ENCODE peak calls at places on chromosome 4, in six cellular contexts. L, X, H, K, V and M are unnamed samples.

GRCh38 chr4:159766241-159766640 is 663.4 kb downstream of the RAPGEF2 start:
- DNase-seq in X (no peak), V (no peak), K (no peak), H (no peak), L (no peak), M (no peak)

GRCh38 chr4:158159054-158159717 is 13.6 kb downstream of the GASK1B start:
- DNase-seq in L (no peak), X (no peak), K (no peak), V (no peak), H (no peak), M (no peak)

GRCh38 chr4:69831270-69831627 is 28.7 kb downstream of the SULT1E1 start:
- DNase-seq in V (no peak), L (no peak), X (no peak), H (no peak), K (no peak), M (no peak)

GRCh38 chr4:176014583-176015108 is 51.0 kb upstream of the WDR17 start:
- DNase-seq in X (no peak), V (no peak), H (no peak), K (no peak), L (no peak), M (no peak)

GRCh38 chr4:80446664-80447063 is 111.1 kb downstream of the CFAP299 start:
- DNase-seq in K (no peak), H (no peak), X (no peak), V (no peak), L (no peak), M (no peak)

GRCh38 chr4:25160714-25161598 is 707 bp upstream of the SEPSECS start:
- DNase-seq in X (no peak), H (no peak), K (no peak), L (no peak), V (no peak), M (no peak)

GRCh38 chr4:55446578-55446922 is 50.8 kb downstream of the TMEM165 start:
- DNase-seq in K (no peak), V (no peak), X (no peak), L (no peak), H (no peak), M (no peak)

GRCh38 chr4:94489075-94489474 is 37.3 kb downstream of the PDLIM5 start:
- DNase-seq in X (no peak), L (no peak), H (no peak), V (no peak), K (no peak), M (no peak)

GRCh38 chr4:8105303-8106100 is 53.1 kb downstream of the ABLIM2 start:
- DNase-seq in X (no peak), K (no peak), V (no peak), H (no peak), L (no peak), M (no peak)

GRCh38 chr4:27828843-27829242 is 968.2 kb downstream of the STIM2 start:
- DNase-seq in X (no peak), H (no peak), L (no peak), V (no peak), K (no peak), M (no peak)

DNA sequence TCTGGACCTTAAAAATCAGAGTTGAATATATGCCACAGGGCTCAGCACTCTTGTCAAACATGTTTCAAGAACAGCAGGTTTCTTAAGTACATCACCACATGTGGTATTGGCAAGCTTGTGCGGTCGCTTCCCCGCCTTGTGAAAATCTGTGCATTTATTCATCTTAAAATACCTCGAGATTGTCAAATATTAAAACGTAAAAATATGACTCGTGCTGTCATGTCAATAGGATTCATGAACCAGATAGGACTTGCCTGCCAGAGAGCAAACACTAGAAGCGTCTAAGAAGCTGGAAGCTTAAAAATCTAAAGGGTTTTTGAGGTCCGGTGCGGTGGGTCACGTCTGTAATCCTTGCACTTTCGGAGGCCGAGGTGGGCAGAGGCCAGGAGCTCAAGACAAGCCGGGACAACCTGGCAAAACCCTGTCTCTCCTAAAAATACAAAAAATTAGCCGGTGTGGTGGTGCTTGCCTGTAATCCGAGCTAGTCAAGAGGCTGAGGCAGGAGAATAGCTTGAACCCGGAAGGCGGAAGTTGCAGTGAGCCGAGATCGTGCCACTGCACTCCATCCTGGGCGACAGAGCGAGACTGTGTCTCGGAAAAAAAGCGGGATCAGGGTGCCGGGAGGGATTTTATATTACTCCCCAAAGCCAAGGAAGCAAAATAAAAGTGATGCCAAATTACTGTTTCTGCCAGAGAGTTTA is 40.2 kb upstream of the TMEM154 start:
- DNase-seq in L (no peak), X (no peak), H (no peak), V (no peak), K (no peak), M (no peak)
- H3K4me3 ChIP-seq in L (no peak), X (no peak), H (no peak), V (peak), K (no peak), M (no peak)

GRCh38 chr4:122764808-122765189 is 32.3 kb downstream of the BBS12 start:
- DNase-seq in X (no peak), K (no peak), V (no peak), H (no peak), L (no peak), M (no peak)

GRCh38 chr4:122762966-122763716 is 30.6 kb downstream of the BBS12 start:
- DNase-seq in V (no peak), K (no peak), H (no peak), L (no peak), X (no peak), M (no peak)

GRCh38 chr4:122765702-122766352 is 33.3 kb downstream of the BBS12 start:
- DNase-seq in H (no peak), X (no peak), V (peak), L (no peak), K (no peak), M (no peak)

GRCh38 chr4:122762520-122762919 is 30.0 kb downstream of the BBS12 start:
- DNase-seq in V (no peak), K (no peak), H (no peak), L (no peak), X (no peak), M (no peak)

DNA sequence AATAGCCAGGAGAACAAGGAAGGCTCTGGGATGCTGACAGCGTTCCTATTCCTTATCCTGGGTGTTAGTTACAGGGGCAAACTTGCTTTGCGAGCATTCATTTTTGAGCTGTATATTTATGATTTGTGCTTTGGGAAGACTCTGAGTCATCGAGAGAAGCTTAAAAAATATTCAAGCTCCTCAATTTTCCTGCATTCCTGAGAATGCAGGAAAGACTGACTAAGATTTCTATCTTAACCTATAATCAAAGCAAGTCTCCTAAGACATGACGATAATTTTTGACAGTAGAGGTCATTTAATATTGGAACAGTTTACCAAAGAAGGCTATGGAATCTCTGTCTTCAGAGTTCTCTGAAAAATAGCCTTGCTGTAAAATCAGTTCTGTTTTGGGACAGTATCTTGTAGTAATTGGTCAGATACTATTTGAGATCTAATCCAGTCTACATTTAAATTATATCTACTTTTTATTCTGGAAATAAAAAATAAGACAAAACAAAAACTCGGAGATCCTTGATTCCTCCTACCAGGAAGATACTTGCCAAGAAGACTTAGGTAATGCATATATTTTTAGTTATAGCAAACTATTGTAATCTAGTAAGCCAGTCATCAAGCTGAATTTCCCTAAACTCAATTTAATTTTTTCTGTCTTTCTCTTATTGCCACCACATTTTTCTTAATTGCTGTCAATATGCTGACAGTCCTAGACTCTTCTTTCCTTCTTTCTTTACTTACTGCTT is 31.7 kb downstream of the BBS12 start:
- DNase-seq in L (no peak), H (no peak), K (no peak), V (peak), X (no peak), M (no peak)
- H3K4me3 ChIP-seq in L (no peak), H (no peak), K (no peak), V (peak), X (no peak), M (no peak)

DNA sequence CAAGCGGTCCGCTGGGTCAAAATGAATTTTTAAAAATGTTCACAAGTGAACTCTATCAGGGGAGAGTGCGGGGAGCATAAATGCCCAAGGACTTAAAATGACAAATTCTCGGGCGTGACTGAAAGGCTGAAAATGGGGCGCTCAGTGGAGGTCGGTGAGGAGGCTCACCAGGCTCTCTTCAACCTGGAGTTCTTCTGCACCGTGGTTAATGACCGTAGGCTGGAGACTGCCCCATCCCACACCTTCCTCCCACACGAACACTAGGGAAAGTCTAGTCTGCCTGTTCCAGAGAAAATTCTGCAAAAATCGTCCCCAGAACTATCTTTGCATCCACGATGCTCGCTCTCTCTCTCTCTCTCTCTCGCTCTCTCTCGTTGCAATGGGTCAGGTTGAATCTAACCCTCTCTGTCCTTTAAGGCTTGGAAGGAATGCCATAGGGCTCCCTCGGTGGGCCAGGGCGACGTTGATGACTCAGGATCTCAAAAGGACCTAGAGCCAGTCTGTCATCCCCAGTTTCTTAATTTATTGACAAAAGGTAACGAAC is 111.5 kb downstream of the DCTD start:
- DNase-seq in H (no peak), V (no peak), K (peak), L (no peak), X (no peak), M (no peak)
- H3K4me3 ChIP-seq in H (no peak), V (no peak), K (peak), L (no peak), X (no peak), M (no peak)

GRCh38 chr4:7046971-7047370 is 3.8 kb downstream of the TADA2B start:
- DNase-seq in L (no peak), K (no peak), X (no peak), H (no peak), V (no peak), M (no peak)

GRCh38 chr4:7045961-7046921 is 3.1 kb downstream of the TADA2B start:
- DNase-seq in H (no peak), X (no peak), L (no peak), K (no peak), V (no peak), M (no peak)

GRCh38 chr4:7044415-7044930 is 1.3 kb downstream of the TADA2B start:
- DNase-seq in V (no peak), L (no peak), H (peak), X (no peak), K (no peak), M (no peak)

GRCh38 chr4:7043521-7044414 is 596 bp downstream of the TADA2B start:
- DNase-seq in K (no peak), X (peak), H (peak), V (peak), L (peak), M (no peak)

GRCh38 chr4:7045553-7045952 is 2.4 kb downstream of the TADA2B start:
- DNase-seq in K (no peak), X (no peak), H (no peak), L (no peak), V (no peak), M (no peak)
- H3K4me3 ChIP-seq in K (peak), X (no peak), H (no peak), L (no peak), V (no peak), M (no peak)

GRCh38 chr4:109301691-109302365 is 630 bp downstream of the COL25A1 start:
- DNase-seq in L (no peak), V (no peak), X (no peak), H (no peak), K (no peak), M (no peak)
- H3K4me3 ChIP-seq in L (peak), V (peak), X (peak), H (peak), K (peak), M (peak)

GRCh38 chr4:70945452-70946055 is 43.4 kb downstream of the MOB1B start:
- DNase-seq in K (no peak), L (no peak), X (no peak), V (no peak), H (no peak), M (no peak)

GRCh38 chr4:70940134-70940533 is 38.0 kb downstream of the MOB1B start:
- DNase-seq in V (no peak), H (no peak), X (no peak), K (no peak), L (no peak), M (no peak)

GRCh38 chr4:70946944-70947343 is 44.8 kb downstream of the MOB1B start:
- DNase-seq in L (no peak), H (no peak), K (no peak), V (no peak), X (no peak), M (no peak)

GRCh38 chr4:70945046-70945445 is 42.9 kb downstream of the MOB1B start:
- DNase-seq in X (no peak), V (no peak), H (no peak), K (no peak), L (no peak), M (no peak)

DNA sequence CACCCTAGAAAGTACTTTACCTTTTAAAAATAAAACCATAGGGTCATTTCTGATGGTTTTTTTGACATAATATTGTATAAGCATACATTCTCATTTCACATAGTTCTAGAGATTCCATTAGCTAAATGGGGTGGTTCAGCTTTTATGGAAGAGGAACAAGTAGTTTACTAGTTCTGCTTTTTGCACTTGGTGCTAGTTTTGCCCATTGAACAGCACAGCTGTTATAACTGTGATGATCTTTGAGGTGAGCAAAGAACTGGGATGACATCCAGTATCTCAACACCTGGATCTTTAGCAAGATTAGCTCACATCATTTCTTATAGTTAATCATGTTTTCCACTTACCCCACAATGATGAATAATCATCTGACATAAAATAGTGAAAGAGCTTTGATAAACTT is 40.9 kb downstream of the MOB1B start:
- DNase-seq in L (no peak), H (no peak), X (no peak), K (no peak), V (no peak), M (no peak)
- H3K4me3 ChIP-seq in L (no peak), H (no peak), X (no peak), K (no peak), V (no peak), M (no peak)